ENCODE peak calls at places on chromosomes 1 and 21, in nine cellular contexts. O, M, A, Q, T, R, S, C and Y are unnamed samples.

GRCh38 chr1:57637155-57637554 is 213.3 kb upstream of the DAB1 start:
- DNase-seq in O (no peak), M (no peak), A (no peak), Q (no peak), T (peak; percentile 17), R (no peak), S (no peak), C (no peak), Y (no peak)

GRCh38 chr1:168320805-168321577 is 40.3 kb downstream of the TBX19 start:
- DNase-seq in O (peak; percentile 18), M (no peak), A (peak; percentile 88), Q (peak; percentile 87), T (peak; percentile 88), R (no peak), S (peak; percentile 52), C (no peak), Y (no peak)

GRCh38 chr1:31155216-31155806 is 84.4 kb downstream of the NKAIN1 start:
- DNase-seq in O (peak; percentile 80), M (peak; percentile 78), A (peak; percentile 61), Q (peak; percentile 92), T (peak; percentile 77), R (peak; percentile 52), S (peak; percentile 51), C (peak; percentile 69), Y (peak; percentile 48)

GRCh38 chr1:152759453-152760173 is 1.8 kb downstream of the KPRP start:
- DNase-seq in O (no peak), M (no peak), A (no peak), Q (no peak), T (no peak), R (no peak), S (no peak), C (no peak), Y (no peak)

GRCh38 chr1:167435484-167435883 is 82.8 kb downstream of the CD247 start:
- DNase-seq in O (no peak), M (no peak), A (no peak), Q (no peak), T (no peak), R (no peak), S (no peak), C (no peak), Y (no peak)

GRCh38 chr21:41363370-41364270 is 1.8 kb downstream of the MX2 start:
- DNase-seq in O (no peak), M (peak; percentile 26), A (no peak), Q (peak; percentile 43), T (no peak), R (no peak), S (no peak), C (no peak), Y (no peak)

GRCh38 chr1:36652586-36652985 is 169.9 kb upstream of the CSF3R start:
- DNase-seq in O (no peak), M (no peak), A (no peak), Q (no peak), T (no peak), R (no peak), S (no peak), C (no peak), Y (no peak)

GRCh38 chr1:209156991-209157390 is 426.5 kb upstream of the CAMK1G start:
- DNase-seq in O (no peak), M (no peak), A (no peak), Q (no peak), T (no peak), R (no peak), S (no peak), C (no peak), Y (no peak)

GRCh38 chr21:42219606-42220137 is 732 bp downstream of the ABCG1 start:
- DNase-seq in O (no peak), M (peak; percentile 52), A (no peak), Q (peak; percentile 79), T (no peak), R (no peak), S (no peak), C (peak; percentile 28), Y (no peak)

GRCh38 chr21:36209626-36210171 is 53.1 kb downstream of the DOP1B start:
- DNase-seq in O (peak; percentile 52), M (no peak), A (peak; percentile 66), Q (peak; percentile 30), T (peak; percentile 70), R (no peak), S (peak; percentile 72), C (no peak), Y (no peak)

GRCh38 chr21:34771512-34772028 is 102.8 kb downstream of the CLIC6 start:
- DNase-seq in O (peak; percentile 75), M (no peak), A (peak; percentile 89), Q (no peak), T (peak; percentile 65), R (no peak), S (peak; percentile 85), C (no peak), Y (no peak)

GRCh38 chr1:156052862-156053769 is 482 bp downstream of the UBQLN4 start:
- DNase-seq in O (peak; percentile 56), M (peak; percentile 82), A (peak; percentile 69), Q (peak; percentile 96), T (peak; percentile 72), R (peak; percentile 61), S (peak; percentile 68), C (peak; percentile 55), Y (peak; percentile 31)

GRCh38 chr1:100469578-100469977 is 68.4 kb upstream of the GPR88 start:
- DNase-seq in O (no peak), M (no peak), A (no peak), Q (no peak), T (no peak), R (no peak), S (no peak), C (no peak), Y (no peak)

GRCh38 chr1:47951026-47951425 is 46.2 kb downstream of the TRABD2B start:
- DNase-seq in O (no peak), M (no peak), A (no peak), Q (no peak), T (no peak), R (no peak), S (no peak), C (no peak), Y (no peak)

GRCh38 chr1:68207129-68207689 is 25.1 kb downstream of the WLS start:
- DNase-seq in O (no peak), M (no peak), A (peak; percentile 56), Q (no peak), T (peak; percentile 77), R (no peak), S (no peak), C (no peak), Y (no peak)

GRCh38 chr1:204154525-204155255 is 2.8 kb upstream of the ETNK2 start:
- DNase-seq in O (no peak), M (no peak), A (no peak), Q (peak; percentile 45), T (no peak), R (no peak), S (no peak), C (no peak), Y (no peak)

GRCh38 chr1:1969953-1970716 is 33.5 kb downstream of the CFAP74 start:
- DNase-seq in O (no peak), M (no peak), A (no peak), Q (no peak), T (no peak), R (no peak), S (no peak), C (no peak), Y (no peak)

GRCh38 chr1:91619881-91620280 is 119.2 kb downstream of the CDC7 start:
- DNase-seq in O (no peak), M (no peak), A (no peak), Q (no peak), T (no peak), R (no peak), S (no peak), C (no peak), Y (no peak)

GRCh38 chr1:200474633-200475032 is 64.8 kb upstream of the ZNF281 start:
- DNase-seq in O (no peak), M (no peak), A (no peak), Q (no peak), T (no peak), R (no peak), S (no peak), C (no peak), Y (no peak)

GRCh38 chr1:163068716-163069115 is 445 bp upstream of the RGS4 start:
- DNase-seq in O (no peak), M (no peak), A (peak; percentile 59), Q (no peak), T (peak; percentile 21), R (peak; percentile 10), S (no peak), C (no peak), Y (no peak)

GRCh38 chr1:24878775-24879742 is 51.0 kb downstream of the RUNX3 start:
- DNase-seq in O (no peak), M (no peak), A (peak; percentile 26), Q (no peak), T (peak; percentile 68), R (no peak), S (no peak), C (no peak), Y (no peak)

GRCh38 chr1:37177230-37177864 is 143.0 kb upstream of the GRIK3 start:
- DNase-seq in O (peak; percentile 11), M (no peak), A (no peak), Q (no peak), T (peak; percentile 9), R (no peak), S (no peak), C (no peak), Y (no peak)

GRCh38 chr1:31605908-31606427 is 11.5 kb upstream of the HCRTR1 start:
- DNase-seq in O (no peak), M (no peak), A (no peak), Q (peak; percentile 93), T (peak; percentile 66), R (no peak), S (no peak), C (no peak), Y (no peak)

GRCh38 chr1:180188679-180189175 is 34.1 kb downstream of the QSOX1 start:
- DNase-seq in O (no peak), M (no peak), A (no peak), Q (peak; percentile 31), T (no peak), R (no peak), S (no peak), C (no peak), Y (no peak)

GRCh38 chr1:92599184-92599583 is 112.5 kb upstream of the GFI1 start:
- DNase-seq in O (peak; percentile 25), M (no peak), A (peak; percentile 58), Q (peak; percentile 44), T (peak; percentile 18), R (no peak), S (peak; percentile 5), C (no peak), Y (no peak)